ENCODE peak calls at places on chromosomes 13 and 19, in nine cellular contexts. Y, Z, R, T, L, J, U, I and P are unnamed samples.

GRCh38 chr13:41614671-41615519 is 157.5 kb downstream of the RGCC start:
- DNase-seq in Y (no peak), Z (no peak), R (no peak), T (peak; percentile 40), L (peak; percentile 54), J (no peak), U (no peak), I (peak; percentile 52), P (no peak)

GRCh38 chr13:112238436-112238995 is 137.6 kb upstream of the SPACA7 start:
- DNase-seq in Y (no peak), Z (no peak), R (no peak), T (no peak), L (no peak), J (no peak), U (no peak), I (no peak), P (no peak)

GRCh38 chr19:22807061-22807835 is 23.3 kb upstream of the ZNF99 start:
- DNase-seq in Y (no peak), Z (no peak), R (no peak), T (no peak), L (no peak), J (no peak), U (no peak), I (no peak), P (no peak)

GRCh38 chr19:14530005-14530348 is 583 bp downstream of the TECR start:
- DNase-seq in Y (peak; percentile 19), Z (no peak), R (no peak), T (no peak), L (no peak), J (peak; percentile 32), U (peak; percentile 72), I (no peak), P (no peak)

GRCh38 chr19:6425732-6426686 is 1.4 kb upstream of the KHSRP start:
- DNase-seq in Y (no peak), Z (no peak), R (peak; percentile 24), T (no peak), L (no peak), J (peak; percentile 56), U (peak; percentile 30), I (no peak), P (no peak)

GRCh38 chr13:63435668-63436275 is 2020.1 kb upstream of the PCDH20 start:
- DNase-seq in Y (no peak), Z (peak; percentile 70), R (peak; percentile 3), T (peak; percentile 24), L (peak; percentile 100), J (no peak), U (no peak), I (peak; percentile 100), P (no peak)

GRCh38 chr19:6475321-6476108 is 6.1 kb downstream of the DENND1C start:
- DNase-seq in Y (no peak), Z (no peak), R (no peak), T (no peak), L (no peak), J (no peak), U (no peak), I (no peak), P (no peak)

GRCh38 chr19:5542665-5543064 is 25.1 kb downstream of the TINCR start:
- DNase-seq in Y (no peak), Z (no peak), R (no peak), T (no peak), L (no peak), J (no peak), U (no peak), I (no peak), P (peak; percentile 65)

GRCh38 chr13:21752501-21752900 is 81.6 kb downstream of the FGF9 start:
- DNase-seq in Y (no peak), Z (no peak), R (no peak), T (no peak), L (no peak), J (no peak), U (no peak), I (no peak), P (no peak)

GRCh38 chr19:1161716-1162115 is 12.4 kb downstream of the SBNO2 start:
- DNase-seq in Y (no peak), Z (peak; percentile 90), R (no peak), T (no peak), L (peak; percentile 32), J (no peak), U (peak; percentile 40), I (no peak), P (no peak)

DNA sequence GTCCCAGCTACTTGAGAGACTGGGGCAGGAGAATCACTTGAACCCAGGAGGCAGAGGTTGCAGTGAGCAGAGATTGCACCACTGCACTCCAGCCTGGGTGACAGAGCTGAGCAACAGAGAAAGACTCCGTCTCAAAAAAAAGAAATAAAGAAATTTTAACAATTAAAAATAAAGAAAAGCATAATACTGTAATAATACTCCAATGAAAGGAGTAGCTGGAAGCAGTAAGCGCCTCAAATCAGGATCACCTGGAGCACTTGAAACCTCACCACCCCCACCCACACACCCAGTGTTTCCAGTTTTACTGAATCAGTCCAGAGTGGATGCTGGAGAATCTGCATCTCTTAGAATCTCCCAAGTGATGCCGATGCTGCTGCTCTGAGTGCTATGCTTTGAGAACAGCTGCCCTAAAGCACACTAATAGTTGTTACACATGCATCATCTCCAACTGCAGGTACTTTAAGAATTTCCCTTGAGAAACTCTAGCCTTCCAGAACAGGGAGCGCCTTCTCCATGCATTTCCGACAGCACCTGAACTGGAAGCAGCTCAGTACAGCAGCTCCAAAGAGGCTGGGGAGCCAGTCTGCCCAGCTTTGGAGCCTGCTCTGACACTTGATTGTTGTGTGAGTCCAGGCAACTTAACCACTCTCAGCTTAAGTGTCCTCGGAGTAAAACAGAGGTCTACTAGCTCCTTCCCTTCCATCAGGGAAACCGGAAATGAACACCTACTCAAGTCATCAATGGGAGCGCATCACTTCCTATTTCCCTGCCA is 2.9 kb downstream of the ABCC4 start:
- DNase-seq in Y (no peak), Z (no peak), R (no peak), T (no peak), L (no peak), J (no peak), U (no peak), I (no peak), P (no peak)
- H3K27ac ChIP-seq in Y (no peak overlapping the region), Z (peak overlapping the region; percentile 43), R (no peak overlapping the region), T (no peak overlapping the region), L (peak overlapping the region; percentile 75), J (no peak overlapping the region), U (peak overlapping the region; percentile 84), I (no peak overlapping the region), P (peak overlapping the region; percentile 59)

GRCh38 chr19:17540174-17540573 is 15.3 kb upstream of the COLGALT1 start:
- DNase-seq in Y (no peak), Z (no peak), R (no peak), T (no peak), L (no peak), J (no peak), U (no peak), I (no peak), P (no peak)

GRCh38 chr19:17541184-17541759 is 14.2 kb upstream of the COLGALT1 start:
- DNase-seq in Y (no peak), Z (no peak), R (no peak), T (no peak), L (no peak), J (no peak), U (no peak), I (no peak), P (no peak)

GRCh38 chr19:17542042-17542441 is 13.4 kb upstream of the COLGALT1 start:
- DNase-seq in Y (no peak), Z (no peak), R (no peak), T (no peak), L (no peak), J (no peak), U (no peak), I (no peak), P (no peak)

GRCh38 chr19:17538684-17539287 is 16.7 kb upstream of the COLGALT1 start:
- DNase-seq in Y (no peak), Z (no peak), R (no peak), T (peak; percentile 9), L (no peak), J (peak; percentile 61), U (no peak), I (no peak), P (no peak)

DNA sequence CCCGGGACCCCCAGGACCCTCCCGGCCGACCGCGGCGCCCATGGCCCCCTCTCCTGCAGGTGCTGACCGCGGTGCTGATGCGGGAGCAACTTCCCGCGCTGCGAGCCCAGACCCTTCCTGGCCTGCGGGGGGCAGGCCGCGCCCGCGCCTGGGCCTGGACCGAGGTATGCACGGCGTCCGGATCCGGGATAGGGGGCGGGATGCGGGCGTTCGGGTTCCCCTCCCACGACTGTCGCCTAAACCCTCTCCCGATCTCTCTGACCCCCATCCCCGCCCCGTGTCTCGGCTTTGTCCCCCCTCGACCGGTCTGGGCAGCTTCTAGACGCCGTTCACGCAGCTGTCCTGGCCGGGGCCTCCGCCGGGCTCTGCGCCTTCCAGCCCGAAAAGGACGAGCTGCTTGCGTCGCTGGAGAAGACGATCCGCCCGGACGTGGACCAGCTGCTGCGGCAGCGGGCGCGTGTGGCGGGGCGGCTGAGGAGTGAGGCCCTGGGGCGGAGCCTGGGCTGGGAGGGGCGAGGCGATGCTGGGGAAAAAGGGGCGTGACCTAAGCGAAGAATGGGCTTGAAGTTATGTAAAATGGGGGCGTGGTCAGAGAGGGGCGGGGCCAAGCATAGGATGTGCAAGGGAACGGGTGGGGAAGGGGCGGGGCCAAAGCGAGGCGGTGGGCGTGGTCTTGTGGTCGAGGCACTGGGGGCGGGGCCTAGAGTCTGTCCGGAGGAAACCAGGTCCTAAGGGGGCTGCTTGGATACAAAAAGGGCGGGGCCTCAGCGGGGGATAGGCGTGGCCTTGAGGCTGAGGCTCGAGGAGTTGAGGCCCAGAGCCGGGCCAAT is 15.9 kb upstream of the COLGALT1 start:
- DNase-seq in Y (peak; percentile 75), Z (peak; percentile 98), R (peak; percentile 96), T (peak; percentile 93), L (peak; percentile 92), J (peak; percentile 97), U (peak; percentile 90), I (peak; percentile 83), P (peak; percentile 98)
- TF ChIP-seq CTCF in Y (no peak), Z (peak; percentile 72), R (no peak), T (no peak), L (peak; percentile 49), J (no peak), U (peak; percentile 21), I (peak; percentile 31), P (peak; percentile 39)

GRCh38 chr19:55070755-55071502 is 4.7 kb upstream of the EPS8L1 start:
- DNase-seq in Y (peak; percentile 92), Z (peak; percentile 88), R (peak; percentile 89), T (no peak), L (peak; percentile 58), J (no peak), U (peak; percentile 86), I (peak; percentile 77), P (no peak)
- H3K27ac ChIP-seq in Y (peak overlapping the region; percentile 98), Z (peak overlapping the region; percentile 22), R (peak overlapping the region; percentile 27), T (no peak overlapping the region), L (no peak overlapping the region), J (no peak overlapping the region), U (peak overlapping the region; percentile 78), I (no peak overlapping the region), P (no peak overlapping the region)

GRCh38 chr19:10502524-10503001 is 593 bp downstream of the KEAP1 start:
- DNase-seq in Y (peak; percentile 94), Z (peak; percentile 89), R (peak; percentile 79), T (peak; percentile 85), L (peak; percentile 85), J (peak; percentile 96), U (peak; percentile 95), I (peak; percentile 84), P (peak; percentile 95)
- TF ChIP-seq CTCF in Y (no peak), Z (no peak), R (no peak), T (no peak), L (peak; percentile 23), J (peak; percentile 5), U (no peak), I (no peak), P (no peak)